ENCODE peak calls at places on chromosomes 4 and X, in five cellular contexts. T is suprapubic skin, L is stomach, R is uterus, Z is ascending aorta. V is an unnamed sample.

GRCh38 chr4:154164931-154165839 is 326.4 kb downstream of the DCHS2 start:
- DNase-seq in T (no peak), L (no peak), R (no peak), Z (no peak), V (no peak)

GRCh38 chrX:53435997-53436396 is 1.8 kb upstream of the HSD17B10 start:
- DNase-seq in T (no peak), L (peak; percentile 74), R (peak; percentile 62), Z (peak; percentile 81), V (peak; percentile 62)

GRCh38 chr4:117575850-117576249 is 458.4 kb upstream of the NDST3 start:
- DNase-seq in T (no peak), L (no peak), R (no peak), Z (no peak), V (no peak)

GRCh38 chrX:155841232-155841631 is 39.9 kb upstream of the VAMP7 start:
- DNase-seq in T (no peak), L (no peak), R (no peak), Z (no peak), V (no peak)

GRCh38 chr4:143555676-143556075 is 42.2 kb downstream of the SMARCA5 start:
- DNase-seq in T (no peak), L (no peak), R (no peak), Z (no peak), V (no peak)

GRCh38 chr4:174210354-174210753 is 73.1 kb downstream of the FBXO8 start:
- DNase-seq in T (no peak), L (no peak), R (no peak), Z (no peak), V (no peak)

GRCh38 chr4:70559216-70559830 is 32.7 kb upstream of the AMBN start:
- DNase-seq in T (no peak), L (peak; percentile 60), R (peak; percentile 18), Z (no peak), V (peak; percentile 69)

GRCh38 chr4:142697303-142697702 is 148.8 kb downstream of the INPP4B start:
- DNase-seq in T (no peak), L (no peak), R (no peak), Z (no peak), V (no peak)

GRCh38 chr4:48909697-48910096 is 3.1 kb upstream of the OCIAD2 start:
- DNase-seq in T (no peak), L (peak; percentile 55), R (peak; percentile 78), Z (peak; percentile 79), V (peak; percentile 8)

GRCh38 chr4:128823025-128823661 is 13.6 kb downstream of the JADE1 start:
- DNase-seq in T (no peak), L (no peak), R (no peak), Z (no peak), V (no peak)

GRCh38 chrX:98398542-98398941 is 1514.8 kb downstream of the RPA4 start:
- DNase-seq in T (no peak), L (no peak), R (no peak), Z (no peak), V (no peak)

GRCh38 chr4:76308548-76308947 is 2.0 kb downstream of the STBD1 start:
- DNase-seq in T (no peak), L (peak; percentile 49), R (no peak), Z (no peak), V (peak; percentile 83)

GRCh38 chrX:151796576-151796975 is 62.0 kb downstream of the CNGA2 start:
- DNase-seq in T (no peak), L (no peak), R (no peak), Z (no peak), V (no peak)

GRCh38 chr4:1544861-1545275 is 138.6 kb upstream of the NKX1-1 start:
- DNase-seq in T (no peak), L (no peak), R (no peak), Z (no peak), V (peak; percentile 63)

GRCh38 chr4:144985014-144985413 is 113.0 kb downstream of the ANAPC10 start:
- DNase-seq in T (no peak), L (no peak), R (no peak), Z (no peak), V (no peak)

GRCh38 chr4:95087657-95088455 is 330.1 kb downstream of the BMPR1B start:
- DNase-seq in T (no peak), L (no peak), R (no peak), Z (no peak), V (peak; percentile 14)

GRCh38 chr4:99463566-99463965 is 28.4 kb upstream of the ADH7 start:
- DNase-seq in T (no peak), L (no peak), R (no peak), Z (no peak), V (no peak)

GRCh38 chr4:2354760-2355159 is 63.7 kb downstream of the ZFYVE28 start:
- DNase-seq in T (no peak), L (no peak), R (no peak), Z (peak; percentile 41), V (no peak)

GRCh38 chr4:77050962-77051361 is 24.8 kb downstream of the CCNI start:
- DNase-seq in T (no peak), L (no peak), R (no peak), Z (no peak), V (no peak)

GRCh38 chrX:25016938-25017598 is 1.3 kb upstream of the ARX start:
- DNase-seq in T (no peak), L (no peak), R (no peak), Z (no peak), V (no peak)

GRCh38 chrX:83508006-83508405 is at the start of gene POU3F4:
- DNase-seq in T (no peak), L (no peak), R (no peak), Z (no peak), V (no peak)

GRCh38 chrX:68835104-68835442 is 6.3 kb downstream of the EFNB1 start:
- DNase-seq in T (no peak), L (no peak), R (no peak), Z (peak; percentile 24), V (no peak)

GRCh38 chr4:101670897-101671296 is 119.6 kb upstream of the BANK1 start:
- DNase-seq in T (no peak), L (no peak), R (no peak), Z (no peak), V (no peak)

GRCh38 chr4:48121180-48121579 is 12.9 kb downstream of the TXK start:
- DNase-seq in T (no peak), L (no peak), R (no peak), Z (no peak), V (no peak)

GRCh38 chrX:41198410-41198809 is 113.2 kb downstream of the USP9X start:
- DNase-seq in T (no peak), L (no peak), R (no peak), Z (no peak), V (no peak)

GRCh38 chrX:134849390-134849789 is 141.4 kb upstream of the SMIM10 start:
- DNase-seq in T (no peak), L (no peak), R (no peak), Z (no peak), V (no peak)

GRCh38 chr4:95550566-95550965 is 1.8 kb upstream of the UNC5C start:
- DNase-seq in T (no peak), L (no peak), R (no peak), Z (no peak), V (no peak)

GRCh38 chrX:22526339-22526738 is 253.6 kb downstream of the CBLL2 start:
- DNase-seq in T (no peak), L (no peak), R (no peak), Z (no peak), V (no peak)

GRCh38 chrX:132442674-132443073 is 46.2 kb downstream of the MBNL3 start:
- DNase-seq in T (no peak), L (no peak), R (no peak), Z (no peak), V (no peak)

GRCh38 chrX:7242613-7243012 is 94.7 kb upstream of the PUDP start:
- DNase-seq in T (no peak), L (no peak), R (no peak), Z (no peak), V (no peak)

GRCh38 chrX:101977091-101977490 is 45.3 kb upstream of the ZMAT1 start:
- DNase-seq in T (no peak), L (no peak), R (no peak), Z (no peak), V (no peak)

GRCh38 chr4:114561590-114561989 is 37.0 kb upstream of the UGT8 start:
- DNase-seq in T (no peak), L (peak; percentile 69), R (no peak), Z (no peak), V (peak; percentile 81)

GRCh38 chr4:73998040-73999011 is at the start of gene CXCL5:
- DNase-seq in T (no peak), L (peak; percentile 44), R (no peak), Z (peak; percentile 63), V (no peak)

GRCh38 chrX:118497180-118497814 is 1.7 kb downstream of the DOCK11 start:
- DNase-seq in T (no peak), L (no peak), R (no peak), Z (no peak), V (peak; percentile 16)

GRCh38 chr4:150149381-150149780 is 71.1 kb downstream of the DCLK2 start:
- DNase-seq in T (no peak), L (no peak), R (no peak), Z (no peak), V (no peak)

GRCh38 chr4:3199661-3200422 is 49.1 kb upstream of the MSANTD1 start:
- DNase-seq in T (peak; percentile 88), L (no peak), R (no peak), Z (no peak), V (no peak)

GRCh38 chrX:9659571-9660195 is 106.0 kb downstream of the GPR143 start:
- DNase-seq in T (no peak), L (no peak), R (no peak), Z (no peak), V (no peak)

GRCh38 chr4:26300314-26301307 is 20.2 kb upstream of the RBPJ start:
- DNase-seq in T (no peak), L (no peak), R (no peak), Z (no peak), V (no peak)

DNA sequence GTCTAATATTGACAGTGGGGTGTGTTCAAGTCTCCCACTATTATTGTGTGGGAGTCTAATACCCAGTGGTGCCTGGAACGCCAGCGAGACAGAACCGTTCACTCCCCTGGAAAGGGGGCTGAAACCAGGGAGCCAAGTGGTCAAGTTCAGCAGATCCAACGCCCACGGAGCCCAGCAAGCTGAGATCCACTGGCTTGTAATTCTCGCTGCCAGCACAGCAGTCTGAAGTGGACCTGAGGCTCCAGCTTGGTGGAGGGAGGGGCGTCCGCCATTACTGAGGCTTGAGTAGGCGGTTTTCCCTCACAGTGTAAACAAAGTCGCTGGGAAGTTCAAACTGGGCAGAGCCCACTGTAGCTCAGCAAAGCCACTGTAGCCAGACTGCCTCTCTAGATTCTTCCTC is 407.3 kb downstream of the DMD start:
- DNase-seq in T (no peak), L (no peak), R (no peak), Z (no peak), V (no peak)
- H3K27me3 ChIP-seq in T (no peaks in the 10 kb centered on the region), L (no peaks in the 10 kb centered on the region), R (no peaks in the 10 kb centered on the region), Z (no peaks in the 10 kb centered on the region), V (no peaks in the 10 kb centered on the region)

GRCh38 chr4:152983774-152984411 is 47.8 kb downstream of the FHDC1 start:
- DNase-seq in T (no peak), L (no peak), R (no peak), Z (no peak), V (no peak)
- H3K27ac ChIP-seq in T (no peak overlapping the region), L (no peak overlapping the region), R (no peak overlapping the region), Z (no peak overlapping the region), V (no peak overlapping the region)

GRCh38 chrX:38879631-38880220 is 78.5 kb downstream of the MID1IP1 start:
- DNase-seq in T (no peak), L (peak; percentile 32), R (no peak), Z (no peak), V (peak; percentile 34)
- H3K4me1 ChIP-seq in T (peaks cover 3% of the 10 kb centered on the region), L (peaks cover 9% of the 10 kb centered on the region), R (no peaks in the 10 kb centered on the region), Z (no peaks in the 10 kb centered on the region), V (no peaks in the 10 kb centered on the region)

GRCh38 chrX:112108145-112108544 is 25.6 kb upstream of the TRPC5 start:
- DNase-seq in T (no peak), L (no peak), R (no peak), Z (no peak), V (no peak)
- H3K27me3 ChIP-seq in T (no peaks in the 10 kb centered on the region), L (no peaks in the 10 kb centered on the region), R (no peaks in the 10 kb centered on the region), Z (no peaks in the 10 kb centered on the region), V (no peaks in the 10 kb centered on the region)

V was measured in small intestine.